ENCODE peak calls at places on chromosome 14, in five cellular contexts. V is NCI-H460, U is left colon, A is lower leg skin, T is GM03348. Q is an unnamed sample.

GRCh38 chr14:71267691-71268090 is 360.4 kb downstream of the PCNX1 start:
- DNase-seq in V (no peak), U (no peak), A (no peak), T (no peak), Q (no peak)

GRCh38 chr14:93970589-93970966 is 5.8 kb downstream of the ASB2 start:
- DNase-seq in V (peak; percentile 19), U (no peak), A (no peak), T (no peak), Q (no peak)

GRCh38 chr14:71362920-71363584 is 455.8 kb downstream of the PCNX1 start:
- DNase-seq in V (no peak), U (no peak), A (no peak), T (peak; percentile 61), Q (peak; percentile 48)

GRCh38 chr14:59890676-59891075 is 20.1 kb upstream of the RTN1 start:
- DNase-seq in V (no peak), U (no peak), A (no peak), T (no peak), Q (no peak)

GRCh38 chr14:39581474-39581873 is 149.2 kb upstream of the FBXO33 start:
- DNase-seq in V (peak; percentile 16), U (no peak), A (no peak), T (no peak), Q (no peak)

GRCh38 chr14:69204753-69205152 is 13.5 kb downstream of the EXD2 start:
- DNase-seq in V (no peak), U (no peak), A (no peak), T (no peak), Q (no peak)

GRCh38 chr14:71348394-71348793 is 441.1 kb downstream of the PCNX1 start:
- DNase-seq in V (no peak), U (no peak), A (no peak), T (no peak), Q (no peak)

GRCh38 chr14:90109858-90110257 is 48.1 kb downstream of the KCNK13 start:
- DNase-seq in V (no peak), U (no peak), A (no peak), T (no peak), Q (no peak)

GRCh38 chr14:96584199-96584906 is 82.2 kb downstream of the PAPOLA start:
- DNase-seq in V (peak; percentile 67), U (no peak), A (peak; percentile 80), T (peak; percentile 49), Q (no peak)

GRCh38 chr14:74290415-74290814 is 12.3 kb downstream of the ABCD4 start:
- DNase-seq in V (no peak), U (no peak), A (no peak), T (peak; percentile 43), Q (no peak)

GRCh38 chr14:22986508-22987054 is 4.2 kb upstream of the AJUBA start:
- DNase-seq in V (peak; percentile 83), U (peak; percentile 83), A (peak; percentile 98), T (peak; percentile 83), Q (peak; percentile 79)

GRCh38 chr14:96057738-96058137 is 18.6 kb downstream of the C14orf132 start:
- DNase-seq in V (no peak), U (no peak), A (peak; percentile 54), T (no peak), Q (no peak)

GRCh38 chr14:101839236-101839635 is 77.7 kb downstream of the PPP2R5C start:
- DNase-seq in V (no peak), U (no peak), A (no peak), T (no peak), Q (no peak)

GRCh38 chr14:20278414-20278813 is 27.3 kb downstream of the TTC5 start:
- DNase-seq in V (no peak), U (no peak), A (no peak), T (no peak), Q (no peak)

GRCh38 chr14:79578470-79578869 is 632.8 kb downstream of the DIO2 start:
- DNase-seq in V (no peak), U (no peak), A (no peak), T (no peak), Q (no peak)

GRCh38 chr14:94761348-94761998 is 8.4 kb downstream of the GSC start:
- DNase-seq in V (no peak), U (peak; percentile 38), A (no peak), T (no peak), Q (no peak)

GRCh38 chr14:21860172-21860571 is 186.6 kb upstream of the OR4E1 start:
- DNase-seq in V (peak; percentile 26), U (no peak), A (no peak), T (no peak), Q (no peak)

GRCh38 chr14:33307691-33308369 is 369.2 kb downstream of the NPAS3 start:
- DNase-seq in V (no peak), U (no peak), A (peak; percentile 84), T (peak; percentile 74), Q (peak; percentile 79)

GRCh38 chr14:86055512-86055911 is 525.6 kb downstream of the FLRT2 start:
- DNase-seq in V (peak; percentile 35), U (no peak), A (no peak), T (no peak), Q (peak; percentile 10)

GRCh38 chr14:86999076-86999475 is 993.9 kb downstream of the GALC start:
- DNase-seq in V (no peak), U (no peak), A (no peak), T (peak; percentile 26), Q (peak; percentile 34)

GRCh38 chr14:90996967-90997366 is 63.5 kb downstream of the RPS6KA5 start:
- DNase-seq in V (no peak), U (no peak), A (no peak), T (no peak), Q (no peak)

GRCh38 chr14:106459971-106460730 is 933.8 kb downstream of the TMEM121 start:
- DNase-seq in V (no peak), U (no peak), A (no peak), T (no peak), Q (no peak)

GRCh38 chr14:26525057-26525456 is 72.8 kb downstream of the NOVA1 start:
- DNase-seq in V (no peak), U (no peak), A (no peak), T (no peak), Q (peak; percentile 40)

GRCh38 chr14:34023824-34024767 is 73.2 kb upstream of the EGLN3 start:
- DNase-seq in V (no peak), U (peak; percentile 44), A (no peak), T (no peak), Q (no peak)

GRCh38 chr14:39241637-39242036 is 7.9 kb downstream of the MIA2 start:
- DNase-seq in V (no peak), U (no peak), A (no peak), T (no peak), Q (no peak)

GRCh38 chr14:43647302-43647701 is 859.8 kb downstream of the FSCB start:
- DNase-seq in V (no peak), U (no peak), A (no peak), T (no peak), Q (no peak)

GRCh38 chr14:74510955-74511354 is 17.4 kb downstream of the ISCA2 start:
- DNase-seq in V (no peak), U (no peak), A (no peak), T (peak; percentile 76), Q (peak; percentile 20)

GRCh38 chr14:43687866-43688265 is 819.2 kb downstream of the FSCB start:
- DNase-seq in V (no peak), U (no peak), A (no peak), T (no peak), Q (peak; percentile 27)

GRCh38 chr14:104546591-104547309 is 32.8 kb upstream of the C14orf180 start:
- DNase-seq in V (no peak), U (no peak), A (peak; percentile 31), T (peak; percentile 6), Q (no peak)

GRCh38 chr14:99758915-99759545 is 34.2 kb upstream of the EML1 start:
- DNase-seq in V (no peak), U (peak; percentile 11), A (no peak), T (no peak), Q (no peak)

GRCh38 chr14:67358914-67359313 is 690 bp downstream of the ATP6V1D start:
- DNase-seq in V (no peak), U (no peak), A (no peak), T (no peak), Q (no peak)

GRCh38 chr14:65958664-65959562 is 527.3 kb upstream of the CCDC196 start:
- DNase-seq in V (peak; percentile 8), U (peak; percentile 27), A (peak; percentile 79), T (peak; percentile 66), Q (peak; percentile 8)

GRCh38 chr14:103656758-103657133 is 27.7 kb downstream of the KLC1 start:
- DNase-seq in V (no peak), U (no peak), A (no peak), T (no peak), Q (no peak)

GRCh38 chr14:60573943-60574496 is 65.1 kb downstream of the SIX6 start:
- DNase-seq in V (no peak), U (no peak), A (no peak), T (peak; percentile 60), Q (peak; percentile 90)

GRCh38 chr14:68609012-68609411 is 183.9 kb downstream of the ZFP36L1 start:
- DNase-seq in V (no peak), U (no peak), A (peak; percentile 80), T (no peak), Q (no peak)

GRCh38 chr14:91113829-91114078 is at the start of gene DGLUCY:
- DNase-seq in V (peak; percentile 8), U (peak; percentile 87), A (no peak), T (peak; percentile 93), Q (peak; percentile 56)

GRCh38 chr14:66508846-66509621 is 1.1 kb downstream of the GPHN start:
- DNase-seq in V (no peak), U (peak; percentile 48), A (peak; percentile 89), T (peak; percentile 38), Q (no peak)

GRCh38 chr14:47332099-47332498 is 343.3 kb downstream of the MDGA2 start:
- DNase-seq in V (no peak), U (no peak), A (no peak), T (no peak), Q (no peak)

GRCh38 chr14:102749833-102750775 is 27.1 kb upstream of the TRAF3 start:
- DNase-seq in V (no peak), U (no peak), A (no peak), T (no peak), Q (no peak)

GRCh38 chr14:64244279-64244678 is 49.9 kb downstream of the ESR2 start:
- DNase-seq in V (no peak), U (no peak), A (no peak), T (no peak), Q (peak; percentile 20)